ENCODE peak calls at places on chromosomes 5 and 9, in eight cellular contexts. Q is epithelial cell of proximal tubule; Z is CD8-positive, alpha-beta T cell; C is WERI-Rb-1; H is fibroblast of the aortic adventitia; K is A549; U is mesenchymal stem cell; R is PC-3. P is an unnamed sample.

GRCh38 chr9:96646081-96646991 is 8.8 kb downstream of the PRXL2C start:
- DNase-seq in Q (no peak), Z (no peak), C (no peak), H (peak), K (no peak), U (peak), R (no peak), P (peak)

GRCh38 chr5:1892685-1893445 is 10.1 kb upstream of the IRX4 start:
- DNase-seq in Q (no peak), Z (no peak), C (no peak), H (no peak), K (no peak), U (no peak), R (no peak), P (no peak)

GRCh38 chr9:126957687-126958053 is 43.1 kb downstream of the RALGPS1 start:
- DNase-seq in Q (no peak), Z (no peak), C (peak), H (peak), K (no peak), U (peak), R (peak), P (peak)

GRCh38 chr9:95788486-95789110 is 86.9 kb upstream of the ERCC6L2 start:
- DNase-seq in Q (no peak), Z (no peak), C (no peak), H (no peak), K (no peak), U (no peak), R (no peak), P (no peak)

GRCh38 chr5:139148306-139148705 is 49.9 kb downstream of the SIL1 start:
- DNase-seq in Q (no peak), Z (no peak), C (no peak), H (no peak), K (no peak), U (no peak), R (peak), P (no peak)

GRCh38 chr9:113894166-113894565 is 18.1 kb downstream of the ZNF618 start:
- DNase-seq in Q (no peak), Z (no peak), C (no peak), H (no peak), K (no peak), U (no peak), R (no peak), P (no peak)

GRCh38 chr5:61784337-61784736 is 452.3 kb downstream of the ZSWIM6 start:
- DNase-seq in Q (no peak), Z (no peak), C (no peak), H (no peak), K (no peak), U (no peak), R (no peak), P (no peak)

GRCh38 chr9:130835441-130836298 is 616 bp downstream of the ABL1 start:
- DNase-seq in Q (no peak), Z (no peak), C (peak), H (peak), K (peak), U (peak), R (no peak), P (no peak)

GRCh38 chr9:123954921-123955320 is 25.0 kb upstream of the DENND1A start:
- DNase-seq in Q (no peak), Z (no peak), C (no peak), H (peak), K (no peak), U (peak), R (no peak), P (no peak)

GRCh38 chr5:16600397-16600796 is 16.4 kb downstream of the RETREG1 start:
- DNase-seq in Q (no peak), Z (no peak), C (no peak), H (no peak), K (no peak), U (no peak), R (no peak), P (peak)

GRCh38 chr5:13251623-13252367 is 692.7 kb downstream of the DNAH5 start:
- DNase-seq in Q (no peak), Z (no peak), C (no peak), H (peak), K (no peak), U (no peak), R (no peak), P (no peak)

GRCh38 chr5:98770158-98770910 is 3.1 kb upstream of the RGMB start:
- DNase-seq in Q (no peak), Z (no peak), C (peak), H (peak), K (no peak), U (peak), R (peak), P (peak)

GRCh38 chr5:124544366-124545055 is 201.9 kb downstream of the ZNF608 start:
- DNase-seq in Q (peak), Z (no peak), C (no peak), H (no peak), K (no peak), U (peak), R (peak), P (peak)

GRCh38 chr5:136048966-136049365 is 20.2 kb downstream of the TGFBI start:
- DNase-seq in Q (no peak), Z (no peak), C (no peak), H (no peak), K (no peak), U (no peak), R (no peak), P (no peak)

GRCh38 chr9:137534256-137535119 is 15.7 kb downstream of the PNPLA7 start:
- DNase-seq in Q (no peak), Z (no peak), C (peak), H (peak), K (peak), U (peak), R (peak), P (peak)

GRCh38 chr9:137435980-137436760 is 5.0 kb downstream of the ENTPD8 start:
- DNase-seq in Q (peak), Z (no peak), C (no peak), H (peak), K (peak), U (peak), R (peak), P (peak)

GRCh38 chr9:77898864-77899263 is 132.7 kb downstream of the GNAQ start:
- DNase-seq in Q (no peak), Z (no peak), C (no peak), H (no peak), K (no peak), U (no peak), R (no peak), P (no peak)

GRCh38 chr9:12094051-12094450 is 599.1 kb upstream of the TYRP1 start:
- DNase-seq in Q (no peak), Z (no peak), C (no peak), H (no peak), K (no peak), U (no peak), R (peak), P (no peak)

GRCh38 chr5:82106806-82107205 is 135.0 kb downstream of the ATG10 start:
- DNase-seq in Q (no peak), Z (no peak), C (no peak), H (no peak), K (no peak), U (peak), R (no peak), P (no peak)

GRCh38 chr9:131469369-131469768 is 33.3 kb upstream of the POMT1 start:
- DNase-seq in Q (no peak), Z (no peak), C (no peak), H (no peak), K (no peak), U (no peak), R (peak), P (no peak)

GRCh38 chr5:73448451-73449136 is at the start of gene FOXD1:
- DNase-seq in Q (peak), Z (no peak), C (peak), H (peak), K (peak), U (peak), R (peak), P (peak)

GRCh38 chr9:116959775-116960174 is 272.7 kb downstream of the TRIM32 start:
- DNase-seq in Q (no peak), Z (no peak), C (peak), H (no peak), K (no peak), U (peak), R (no peak), P (no peak)

GRCh38 chr9:15225564-15226126 is 81.4 kb downstream of the TTC39B start:
- DNase-seq in Q (no peak), Z (no peak), C (no peak), H (no peak), K (no peak), U (no peak), R (no peak), P (no peak)

GRCh38 chr9:94108584-94108983 is 24.3 kb downstream of the PTPDC1 start:
- DNase-seq in Q (no peak), Z (no peak), C (no peak), H (peak), K (no peak), U (no peak), R (no peak), P (no peak)

GRCh38 chr5:61332891-61333350 is 863 bp downstream of the ZSWIM6 start:
- DNase-seq in Q (no peak), Z (peak), C (peak), H (peak), K (peak), U (peak), R (peak), P (no peak)

GRCh38 chr9:74078647-74079046 is 418.5 kb upstream of the RORB start:
- DNase-seq in Q (peak), Z (no peak), C (no peak), H (peak), K (no peak), U (peak), R (no peak), P (no peak)

GRCh38 chr9:88280816-88281382 is 107.3 kb upstream of the SPIN1 start:
- DNase-seq in Q (no peak), Z (no peak), C (peak), H (peak), K (no peak), U (peak), R (no peak), P (peak)

GRCh38 chr9:129305246-129305645 is 127.2 kb upstream of the IER5L start:
- DNase-seq in Q (no peak), Z (no peak), C (no peak), H (no peak), K (no peak), U (no peak), R (no peak), P (no peak)

GRCh38 chr5:147467973-147468508 is 41.8 kb downstream of the DPYSL3 start:
- DNase-seq in Q (no peak), Z (no peak), C (no peak), H (peak), K (no peak), U (peak), R (no peak), P (no peak)

GRCh38 chr9:21657966-21658667 is 144.3 kb upstream of the MTAP start:
- DNase-seq in Q (no peak), Z (no peak), C (no peak), H (peak), K (no peak), U (no peak), R (peak), P (no peak)

GRCh38 chr9:136059851-136060670 is 35.0 kb downstream of the NACC2 start:
- DNase-seq in Q (no peak), Z (no peak), C (no peak), H (peak), K (no peak), U (peak), R (no peak), P (no peak)

GRCh38 chr9:128635266-128636023 is 21.2 kb downstream of the DYNC2I2 start:
- DNase-seq in Q (peak), Z (no peak), C (peak), H (peak), K (peak), U (peak), R (peak), P (peak)

GRCh38 chr5:53114988-53115387 is 5.4 kb upstream of the MOCS2 start:
- DNase-seq in Q (no peak), Z (no peak), C (no peak), H (peak), K (no peak), U (peak), R (peak), P (no peak)

GRCh38 chr5:127518319-127518621 is 830 bp downstream of the PRRC1 start:
- DNase-seq in Q (peak), Z (no peak), C (no peak), H (peak), K (no peak), U (peak), R (peak), P (no peak)

GRCh38 chr5:150492621-150493020 is 15.3 kb upstream of the NDST1 start:
- DNase-seq in Q (peak), Z (no peak), C (peak), H (peak), K (peak), U (peak), R (peak), P (peak)

GRCh38 chr5:83095973-83096539 is 18.7 kb downstream of the XRCC4 start:
- DNase-seq in Q (peak), Z (no peak), C (no peak), H (peak), K (peak), U (peak), R (peak), P (peak)

GRCh38 chr5:15703901-15704300 is 203.9 kb downstream of the FBXL7 start:
- DNase-seq in Q (no peak), Z (no peak), C (no peak), H (no peak), K (no peak), U (peak), R (no peak), P (no peak)

GRCh38 chr5:143401253-143401845 is 2.1 kb downstream of the NR3C1 start:
- DNase-seq in Q (no peak), Z (no peak), C (no peak), H (peak), K (no peak), U (no peak), R (no peak), P (no peak)
- H3K4me3 ChIP-seq in Q (peak), Z (peak), C (no peak), H (peak), K (peak), U (peak), R (peak), P (peak)

GRCh38 chr5:43044181-43044914 is 4.2 kb upstream of the ANXA2R start:
- DNase-seq in Q (no peak), Z (no peak), C (no peak), H (no peak), K (no peak), U (peak), R (peak), P (no peak)
- H3K4me3 ChIP-seq in Q (peak), Z (no peak), C (no peak), H (peak), K (no peak), U (peak), R (peak), P (peak)

GRCh38 chr9:32550609-32551490 is 1.3 kb upstream of the SMIM27 start:
- DNase-seq in Q (no peak), Z (peak), C (peak), H (peak), K (peak), U (peak), R (peak), P (peak)
- H3K4me3 ChIP-seq in Q (peak), Z (peak), C (peak), H (peak), K (peak), U (peak), R (peak), P (peak)

DNA sequence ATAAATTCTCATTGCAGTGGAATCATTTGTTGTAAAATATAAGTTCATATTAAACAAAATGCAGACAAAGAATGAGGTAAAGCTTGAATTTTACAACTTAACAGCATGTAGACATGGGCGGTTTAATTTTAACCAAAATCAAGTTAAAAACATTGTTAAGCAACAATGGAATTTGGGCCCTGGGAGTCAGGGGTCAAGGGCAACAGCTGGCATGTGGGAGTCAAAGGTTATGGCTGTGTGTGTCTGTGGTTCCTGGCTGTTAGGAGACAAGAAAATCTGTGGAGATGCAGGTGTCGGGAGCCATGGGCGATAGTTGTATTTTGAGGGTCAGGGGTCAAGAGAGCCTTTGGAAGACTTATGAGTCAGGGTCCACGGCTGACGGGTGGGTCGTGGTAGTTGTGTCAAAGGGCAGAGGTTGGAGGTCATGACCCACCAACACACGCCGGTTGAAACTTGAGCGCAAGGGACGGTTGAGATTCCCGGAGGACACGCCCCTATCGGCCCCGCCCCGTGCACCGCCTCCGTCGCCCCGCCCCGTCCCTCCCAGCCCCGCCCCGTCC is 443 bp upstream of the RANBP17 start:
- DNase-seq in Q (no peak), Z (no peak), C (no peak), H (no peak), K (no peak), U (peak), R (no peak), P (no peak)
- H3K4me3 ChIP-seq in Q (peak), Z (no peak), C (peak), H (no peak), K (peak), U (peak), R (no peak), P (peak)